ENCODE peak calls at places on chromosomes 1 and 21, in four cellular contexts. One of them, this sample, is unnamed. For H3K4me1, the result is how much of the 10 kb centered on the place peaks cover.

GRCh38 chr1:52994658-52995057 is 67.4 kb upstream of the PODN start:
- DNase-seq in heart right ventricle: no peak
- DNase-seq in left lung: no peak
- DNase-seq in body of pancreas: no peak
- DNase-seq in this sample: no peak

GRCh38 chr1:229031491-229032341 is 239.2 kb upstream of the RAB4A start:
- DNase-seq in left lung: no peak
- DNase-seq in heart right ventricle: no peak
- DNase-seq in body of pancreas: no peak
- DNase-seq in this sample: no peak

GRCh38 chr1:225735252-225736149 is 42.1 kb upstream of the SRP9 start:
- DNase-seq in heart right ventricle: peak
- DNase-seq in body of pancreas: peak
- DNase-seq in left lung: peak
- DNase-seq in this sample: no peak

GRCh38 chr1:186461014-186461413 is at the start of gene PDC:
- DNase-seq in body of pancreas: no peak
- DNase-seq in heart right ventricle: no peak
- DNase-seq in left lung: no peak
- DNase-seq in this sample: no peak

GRCh38 chr1:213921352-213922111 is 66.2 kb upstream of the PROX1 start:
- DNase-seq in left lung: no peak
- DNase-seq in heart right ventricle: no peak
- DNase-seq in body of pancreas: no peak
- DNase-seq in this sample: no peak

GRCh38 chr1:199684686-199685273 is 342.7 kb upstream of the NR5A2 start:
- DNase-seq in heart right ventricle: peak
- DNase-seq in body of pancreas: peak
- DNase-seq in left lung: no peak
- DNase-seq in this sample: peak

GRCh38 chr1:43537423-43538142 is 6.9 kb downstream of the PTPRF start:
- DNase-seq in heart right ventricle: no peak
- DNase-seq in body of pancreas: peak
- DNase-seq in left lung: no peak
- DNase-seq in this sample: no peak

GRCh38 chr21:31318971-31319370 is 25.1 kb downstream of the TIAM1 start:
- DNase-seq in left lung: no peak
- DNase-seq in heart right ventricle: no peak
- DNase-seq in body of pancreas: no peak
- DNase-seq in this sample: no peak

GRCh38 chr1:175597969-175598765 is 145.2 kb downstream of the TNR start:
- DNase-seq in heart right ventricle: no peak
- DNase-seq in body of pancreas: no peak
- DNase-seq in left lung: no peak
- DNase-seq in this sample: no peak

GRCh38 chr1:47440052-47440848 is 2.4 kb downstream of the FOXD2 start:
- DNase-seq in left lung: no peak
- DNase-seq in body of pancreas: no peak
- DNase-seq in heart right ventricle: no peak
- DNase-seq in this sample: no peak

GRCh38 chr21:45818904-45819285 is 162.7 kb upstream of the COL6A1 start:
- DNase-seq in body of pancreas: no peak
- DNase-seq in left lung: no peak
- DNase-seq in heart right ventricle: no peak
- DNase-seq in this sample: peak

GRCh38 chr1:48923116-48923515 is 146.4 kb upstream of the BEND5 start:
- DNase-seq in body of pancreas: no peak
- DNase-seq in left lung: no peak
- DNase-seq in heart right ventricle: no peak
- DNase-seq in this sample: no peak

GRCh38 chr1:85229574-85230097 is 28.8 kb upstream of the SYDE2 start:
- DNase-seq in left lung: no peak
- DNase-seq in body of pancreas: no peak
- DNase-seq in heart right ventricle: no peak
- DNase-seq in this sample: no peak

GRCh38 chr21:35179990-35180557 is 131.0 kb upstream of the RUNX1 start:
- DNase-seq in left lung: no peak
- DNase-seq in body of pancreas: no peak
- DNase-seq in heart right ventricle: no peak
- DNase-seq in this sample: no peak

GRCh38 chr1:172630868-172631267 is 28.0 kb upstream of the FASLG start:
- DNase-seq in body of pancreas: no peak
- DNase-seq in heart right ventricle: no peak
- DNase-seq in left lung: no peak
- DNase-seq in this sample: no peak

GRCh38 chr21:27085387-27085786 is 118.5 kb upstream of the ADAMTS5 start:
- DNase-seq in heart right ventricle: no peak
- DNase-seq in left lung: no peak
- DNase-seq in body of pancreas: no peak
- DNase-seq in this sample: no peak

GRCh38 chr1:65942476-65942875 is 149.8 kb downstream of the PDE4B start:
- DNase-seq in heart right ventricle: no peak
- DNase-seq in body of pancreas: no peak
- DNase-seq in left lung: no peak
- DNase-seq in this sample: no peak

GRCh38 chr1:234619071-234619480 is 9.1 kb upstream of the IRF2BP2 start:
- DNase-seq in heart right ventricle: no peak
- DNase-seq in left lung: no peak
- DNase-seq in body of pancreas: no peak
- DNase-seq in this sample: no peak

GRCh38 chr1:24322636-24323177 is 3.5 kb downstream of the GRHL3 start:
- DNase-seq in heart right ventricle: no peak
- DNase-seq in body of pancreas: no peak
- DNase-seq in left lung: no peak
- DNase-seq in this sample: peak

GRCh38 chr1:115091582-115091981 is 2.3 kb upstream of the TSPAN2 start:
- DNase-seq in left lung: no peak
- DNase-seq in heart right ventricle: no peak
- DNase-seq in body of pancreas: no peak
- DNase-seq in this sample: no peak

GRCh38 chr1:53765656-53766055 is 26.7 kb upstream of the GLIS1 start:
- DNase-seq in heart right ventricle: no peak
- DNase-seq in body of pancreas: no peak
- DNase-seq in left lung: no peak
- DNase-seq in this sample: no peak

GRCh38 chr21:29656504-29657227 is 283.1 kb downstream of the GRIK1 start:
- DNase-seq in heart right ventricle: no peak
- DNase-seq in left lung: no peak
- DNase-seq in body of pancreas: no peak
- DNase-seq in this sample: no peak

GRCh38 chr1:51316764-51317120 is 13.6 kb downstream of the TTC39A start:
- DNase-seq in left lung: no peak
- DNase-seq in body of pancreas: no peak
- DNase-seq in heart right ventricle: no peak
- DNase-seq in this sample: no peak

GRCh38 chr1:166156674-166157073 is 10.1 kb downstream of the FAM78B start:
- DNase-seq in left lung: no peak
- DNase-seq in heart right ventricle: no peak
- DNase-seq in body of pancreas: no peak
- DNase-seq in this sample: no peak

GRCh38 chr1:67834246-67834877 is 1.1 kb upstream of the GNG12 start:
- DNase-seq in body of pancreas: no peak
- DNase-seq in left lung: no peak
- DNase-seq in heart right ventricle: no peak
- DNase-seq in this sample: no peak

GRCh38 chr1:203158967-203159665 is 16.5 kb downstream of the MYBPH start:
- DNase-seq in body of pancreas: no peak
- DNase-seq in heart right ventricle: no peak
- DNase-seq in left lung: no peak
- DNase-seq in this sample: no peak

GRCh38 chr21:35575280-35575915 is 484.9 kb downstream of the SETD4 start:
- DNase-seq in body of pancreas: no peak
- DNase-seq in left lung: no peak
- DNase-seq in heart right ventricle: no peak
- DNase-seq in this sample: no peak

GRCh38 chr1:78586572-78586971 is 33.7 kb upstream of the IFI44L start:
- DNase-seq in heart right ventricle: no peak
- DNase-seq in body of pancreas: no peak
- DNase-seq in left lung: no peak
- DNase-seq in this sample: no peak

GRCh38 chr1:76827066-76827465 is 40.2 kb upstream of the ST6GALNAC5 start:
- DNase-seq in body of pancreas: no peak
- DNase-seq in left lung: no peak
- DNase-seq in heart right ventricle: no peak
- DNase-seq in this sample: no peak

GRCh38 chr1:60126733-60127132 is 53.2 kb upstream of the C1orf87 start:
- DNase-seq in left lung: no peak
- DNase-seq in body of pancreas: no peak
- DNase-seq in heart right ventricle: no peak
- DNase-seq in this sample: no peak

GRCh38 chr1:39387452-39387851 is 104.0 kb upstream of the BMP8A start:
- DNase-seq in body of pancreas: no peak
- DNase-seq in heart right ventricle: no peak
- DNase-seq in left lung: no peak
- DNase-seq in this sample: no peak

GRCh38 chr1:50228871-50229384 is 120.2 kb downstream of the ELAVL4 start:
- DNase-seq in body of pancreas: no peak
- DNase-seq in left lung: no peak
- DNase-seq in heart right ventricle: no peak
- DNase-seq in this sample: no peak

GRCh38 chr1:162716123-162716522 is 74.4 kb upstream of the HSD17B7 start:
- DNase-seq in body of pancreas: no peak
- DNase-seq in heart right ventricle: no peak
- DNase-seq in left lung: no peak
- DNase-seq in this sample: no peak

GRCh38 chr1:226562989-226563388 is 14.4 kb downstream of the STUM start:
- DNase-seq in left lung: no peak
- DNase-seq in heart right ventricle: no peak
- DNase-seq in body of pancreas: no peak
- DNase-seq in this sample: no peak

GRCh38 chr1:44786138-44786840 is 1.7 kb downstream of the BEST4 start:
- DNase-seq in heart right ventricle: peak
- DNase-seq in body of pancreas: peak
- DNase-seq in left lung: peak
- DNase-seq in this sample: peak

GRCh38 chr1:204390731-204391466 is 20.7 kb downstream of the PPP1R15B start:
- DNase-seq in body of pancreas: no peak
- DNase-seq in heart right ventricle: no peak
- DNase-seq in left lung: no peak
- DNase-seq in this sample: no peak

GRCh38 chr1:221150996-221151395 is 271.8 kb downstream of the HLX start:
- DNase-seq in body of pancreas: no peak
- DNase-seq in left lung: no peak
- DNase-seq in heart right ventricle: no peak
- DNase-seq in this sample: no peak

GRCh38 chr21:31370893-31371652 is 27.0 kb upstream of the TIAM1 start:
- DNase-seq in left lung: no peak
- DNase-seq in body of pancreas: no peak
- DNase-seq in heart right ventricle: no peak
- DNase-seq in this sample: no peak

GRCh38 chr1:158654570-158654969 is 31.9 kb downstream of the SPTA1 start:
- DNase-seq in body of pancreas: no peak
- DNase-seq in left lung: no peak
- DNase-seq in heart right ventricle: no peak
- DNase-seq in this sample: no peak

DNA sequence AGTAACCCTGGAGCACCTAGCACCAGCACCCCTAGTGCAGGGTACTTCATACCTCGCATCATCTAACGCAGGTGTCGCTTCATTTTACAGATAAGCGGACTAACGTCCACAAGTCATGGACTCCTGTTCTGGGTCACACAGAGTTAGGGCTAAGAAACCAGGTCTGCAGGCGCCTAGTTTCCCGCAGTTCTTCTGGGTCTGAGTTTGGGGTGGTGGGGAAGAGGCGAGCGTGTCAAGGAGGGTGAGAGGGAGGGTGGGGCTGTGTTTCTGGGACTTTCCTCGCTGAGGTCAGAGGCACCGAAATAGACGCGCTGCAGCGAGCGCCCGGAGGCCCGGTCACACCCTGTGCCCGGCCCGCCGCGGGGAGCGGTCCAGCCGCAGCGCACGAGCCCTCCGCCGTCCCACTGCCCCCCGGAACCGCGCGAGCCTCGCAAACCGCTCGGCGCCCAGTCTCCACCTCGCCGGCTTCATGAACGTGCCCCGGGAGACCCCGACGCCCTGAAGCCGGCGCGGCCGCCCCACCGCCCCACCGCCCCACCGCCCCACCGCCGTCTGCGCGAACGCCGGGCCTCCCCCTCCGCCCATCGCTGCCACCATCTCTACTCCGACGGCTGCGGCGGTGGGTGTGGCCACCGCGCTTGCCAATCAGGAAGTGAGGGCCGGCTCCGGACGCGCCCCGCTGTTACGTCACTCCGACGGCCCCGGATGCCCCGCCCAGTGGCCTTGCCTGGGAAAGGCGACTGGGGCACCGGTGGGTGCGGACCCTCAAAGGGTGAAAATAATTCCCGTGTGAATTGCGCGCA is 12.3 kb downstream of the IFI6 start:
- DNase-seq in heart right ventricle: peak
- DNase-seq in left lung: peak
- DNase-seq in body of pancreas: peak
- DNase-seq in this sample: peak
- H3K4me1 ChIP-seq in heart right ventricle: under half
- H3K4me1 ChIP-seq in left lung: under half
- H3K4me1 ChIP-seq in body of pancreas: under half
- H3K4me1 ChIP-seq in this sample: under half

GRCh38 chr1:27598288-27598687 is 5.7 kb downstream of the AHDC1 start:
- DNase-seq in heart right ventricle: peak
- DNase-seq in body of pancreas: no peak
- DNase-seq in left lung: no peak
- DNase-seq in this sample: no peak
- H3K27ac ChIP-seq in heart right ventricle: peak
- H3K27ac ChIP-seq in body of pancreas: no peak
- H3K27ac ChIP-seq in left lung: peak
- H3K27ac ChIP-seq in this sample: no peak

GRCh38 chr1:112701227-112702066 is 5.5 kb downstream of the RHOC start:
- DNase-seq in left lung: peak
- DNase-seq in heart right ventricle: no peak
- DNase-seq in body of pancreas: peak
- DNase-seq in this sample: no peak
- H3K4me3 ChIP-seq in left lung: no peak
- H3K4me3 ChIP-seq in heart right ventricle: no peak
- H3K4me3 ChIP-seq in body of pancreas: no peak
- H3K4me3 ChIP-seq in this sample: no peak

DNA sequence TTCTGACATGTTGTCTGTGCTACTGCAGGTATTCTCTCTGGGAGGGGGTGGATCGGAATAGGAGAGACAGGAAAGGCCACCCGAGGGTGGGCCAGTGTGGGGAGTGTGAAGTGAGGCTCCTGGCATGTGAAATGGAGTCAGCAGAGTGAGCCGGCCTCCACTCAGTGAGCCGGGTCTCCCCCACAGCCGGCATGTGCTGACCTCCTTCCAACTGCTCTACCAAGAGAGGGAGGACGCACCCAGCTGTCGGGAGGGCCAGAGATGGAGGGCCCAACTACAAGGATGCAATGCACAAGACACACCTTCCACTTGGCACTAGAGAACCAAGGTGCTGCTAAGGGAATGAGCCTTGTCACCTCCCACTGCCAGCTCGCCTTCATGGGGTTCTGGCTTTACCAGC is 28.2 kb upstream of the CLSTN1 start:
- DNase-seq in left lung: no peak
- DNase-seq in body of pancreas: no peak
- DNase-seq in heart right ventricle: no peak
- DNase-seq in this sample: no peak
- H3K4me1 ChIP-seq in left lung: under half
- H3K4me1 ChIP-seq in body of pancreas: under half
- H3K4me1 ChIP-seq in heart right ventricle: under half
- H3K4me1 ChIP-seq in this sample: under half

This sample was measured in naive thymus-derived CD4-positive, alpha-beta T cell.